ENCODE peak calls at places on chromosomes 4 and X, in eight cellular contexts. A, M, L, B, H, T, U and J are unnamed samples.
A peak's percentile ranks its signal among the peaks of the same experiment; 100 is the strongest.

GRCh38 chr4:54976682-54977081 is 148.7 kb downstream of the KDR start:
- DNase-seq in A (no peak), M (no peak), L (no peak), B (no peak), H (no peak), T (no peak), U (no peak), J (no peak)

GRCh38 chr4:3470244-3471097 is 7.4 kb downstream of the DOK7 start:
- DNase-seq in A (peak; percentile 34), M (no peak), L (peak; percentile 27), B (no peak), H (no peak), T (no peak), U (peak; percentile 32), J (no peak)

GRCh38 chr4:34196375-34196774 is 2047.9 kb downstream of the ARAP2 start:
- DNase-seq in A (peak; percentile 39), M (no peak), L (no peak), B (no peak), H (no peak), T (no peak), U (no peak), J (no peak)

GRCh38 chr4:11603594-11604194 is 175.0 kb upstream of the HS3ST1 start:
- DNase-seq in A (no peak), M (no peak), L (no peak), B (no peak), H (no peak), T (no peak), U (no peak), J (no peak)

GRCh38 chr4:139603576-139604387 is 47.8 kb upstream of the SETD7 start:
- DNase-seq in A (peak; percentile 74), M (no peak), L (no peak), B (peak; percentile 44), H (no peak), T (no peak), U (peak; percentile 23), J (no peak)

GRCh38 chrX:134171661-134172587 is 65.1 kb upstream of the CCDC160 start:
- DNase-seq in A (peak; percentile 22), M (peak; percentile 14), L (peak; percentile 40), B (peak; percentile 0), H (no peak), T (peak; percentile 32), U (no peak), J (no peak)

GRCh38 chrX:78650906-78651437 is 8.2 kb downstream of the RTL3 start:
- DNase-seq in A (peak; percentile 68), M (no peak), L (no peak), B (no peak), H (no peak), T (no peak), U (no peak), J (no peak)

GRCh38 chr4:99317354-99317753 is 3.8 kb downstream of the ADH1B start:
- DNase-seq in A (no peak), M (no peak), L (no peak), B (no peak), H (no peak), T (no peak), U (no peak), J (no peak)

GRCh38 chr4:37802068-37802666 is 24.3 kb upstream of the PGM2 start:
- DNase-seq in A (peak; percentile 58), M (no peak), L (peak; percentile 37), B (peak; percentile 64), H (no peak), T (peak; percentile 44), U (peak; percentile 68), J (no peak)

GRCh38 chr4:144591401-144591800 is 54.6 kb upstream of the HHIP start:
- DNase-seq in A (peak; percentile 90), M (no peak), L (peak; percentile 27), B (no peak), H (no peak), T (peak; percentile 46), U (peak; percentile 61), J (no peak)

GRCh38 chrX:48540015-48540350 is 469 bp downstream of the TBC1D25 start:
- DNase-seq in A (peak; percentile 47), M (peak; percentile 29), L (no peak), B (peak; percentile 54), H (no peak), T (peak; percentile 44), U (peak; percentile 61), J (no peak)

GRCh38 chr4:54585321-54586000 is 72.3 kb upstream of the KIT start:
- DNase-seq in A (peak; percentile 27), M (no peak), L (no peak), B (no peak), H (no peak), T (no peak), U (no peak), J (no peak)

GRCh38 chr4:6701371-6701770 is 7.7 kb downstream of the S100P start:
- DNase-seq in A (no peak), M (no peak), L (no peak), B (no peak), H (no peak), T (no peak), U (no peak), J (no peak)

GRCh38 chr4:132513491-132513890 is 635.6 kb upstream of the PCDH10 start:
- DNase-seq in A (no peak), M (no peak), L (no peak), B (no peak), H (no peak), T (no peak), U (no peak), J (no peak)

GRCh38 chr4:18422685-18423084 is 401.1 kb upstream of the LCORL start:
- DNase-seq in A (no peak), M (no peak), L (no peak), B (no peak), H (no peak), T (no peak), U (no peak), J (no peak)

GRCh38 chr4:2076908-2077534 is 17.9 kb downstream of the NAT8L start:
- DNase-seq in A (no peak), M (no peak), L (no peak), B (no peak), H (no peak), T (no peak), U (no peak), J (peak; percentile 9)

GRCh38 chr4:101711590-101712255 is 78.8 kb upstream of the BANK1 start:
- DNase-seq in A (no peak), M (no peak), L (no peak), B (no peak), H (no peak), T (no peak), U (no peak), J (no peak)

GRCh38 chr4:108959497-108959896 is 196.6 kb upstream of the ETNPPL start:
- DNase-seq in A (peak; percentile 7), M (no peak), L (no peak), B (no peak), H (no peak), T (no peak), U (no peak), J (no peak)

GRCh38 chrX:136755411-136755810 is 25.3 kb downstream of the ARHGEF6 start:
- DNase-seq in A (no peak), M (no peak), L (no peak), B (no peak), H (no peak), T (no peak), U (no peak), J (no peak)

GRCh38 chr4:107589269-107589668 is 130.8 kb downstream of the PAPSS1 start:
- DNase-seq in A (no peak), M (no peak), L (no peak), B (no peak), H (no peak), T (no peak), U (no peak), J (no peak)

DNA sequence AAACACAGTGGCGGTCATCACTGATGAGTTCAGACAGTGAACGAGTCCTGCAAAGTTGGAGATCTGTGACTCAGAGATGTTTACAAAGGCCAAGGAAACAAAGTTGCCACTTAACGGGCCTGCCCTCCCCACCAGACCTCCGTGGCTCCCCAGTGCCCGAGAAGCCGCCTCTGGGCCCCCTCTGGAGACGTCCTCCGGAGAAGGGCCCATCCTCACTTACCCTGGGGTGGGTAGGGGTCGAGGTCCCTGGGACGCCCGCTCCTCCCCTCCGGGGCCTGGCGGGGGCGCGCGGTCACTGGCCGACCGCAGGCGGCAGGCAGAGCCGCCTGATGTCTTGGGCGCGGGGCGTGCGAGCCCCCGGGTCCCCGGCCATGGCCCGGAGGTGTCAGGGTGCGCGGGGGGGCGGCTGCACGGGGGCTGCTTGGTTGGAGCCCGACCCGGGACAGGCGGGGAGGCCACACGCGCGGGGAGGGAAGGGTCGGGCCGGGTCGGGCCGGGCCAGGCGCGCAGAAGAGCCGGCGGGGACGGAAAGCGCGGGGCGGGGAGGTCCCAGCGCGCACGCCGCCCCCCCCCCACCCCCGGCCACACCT is 590 bp downstream of the DHRSX start:
- DNase-seq in A (peak; percentile 50), M (peak; percentile 54), L (peak; percentile 49), B (peak; percentile 33), H (no peak), T (peak; percentile 42), U (peak; percentile 36), J (no peak)
- TF ChIP-seq CTCF in A (peak; percentile 24), M (no peak), L (no peak), B (peak; percentile 19), H (no peak), T (no peak), U (no peak), J (no peak)

DNA sequence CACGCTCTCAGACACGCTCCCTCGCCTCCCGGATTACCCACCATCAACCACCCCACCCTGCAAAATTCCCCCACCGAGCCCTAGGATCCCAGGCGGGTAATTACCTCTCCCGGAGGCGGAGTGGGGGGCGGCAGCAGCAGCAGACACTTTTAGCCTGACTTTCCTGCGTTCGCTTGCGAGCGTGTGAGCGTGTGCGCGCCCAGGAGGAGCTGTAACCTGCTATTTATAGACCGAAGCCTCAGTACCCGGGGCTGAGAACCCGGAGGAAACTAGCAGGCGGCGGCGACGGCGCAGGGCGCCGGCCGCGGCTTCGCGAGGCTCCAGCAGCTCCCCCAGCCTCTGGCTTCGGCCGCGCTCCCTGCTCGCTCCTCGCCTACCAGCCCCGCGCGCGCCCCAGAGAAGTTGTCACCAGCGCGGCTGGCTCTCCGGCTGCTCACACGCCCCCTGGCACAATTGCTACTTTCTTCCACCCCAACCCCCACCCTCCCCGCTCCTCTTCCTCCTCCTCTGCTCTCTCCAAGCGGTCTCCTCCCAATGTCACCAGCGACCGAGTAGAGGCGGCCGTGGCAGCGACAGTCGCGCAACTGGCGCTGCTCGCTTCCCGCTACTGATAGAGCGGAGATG is at the start of gene INPP4B:
- DNase-seq in A (peak; percentile 64), M (peak; percentile 42), L (peak; percentile 65), B (peak; percentile 34), H (no peak), T (peak; percentile 35), U (peak; percentile 41), J (peak; percentile 45)
- H3K27ac ChIP-seq in A (peak within 1 kb of the TSS; percentile 37), M (peak within 1 kb of the TSS; percentile 57), L (peak within 1 kb of the TSS; percentile 73), B (no peak within 1 kb of the TSS), H (peak within 1 kb of the TSS; percentile 84), T (no peak within 1 kb of the TSS), U (peak within 1 kb of the TSS; percentile 57), J (peak within 1 kb of the TSS; percentile 80)

GRCh38 chrX:154986826-154987575 is 35.5 kb downstream of the F8 start:
- DNase-seq in A (peak; percentile 38), M (no peak), L (no peak), B (no peak), H (no peak), T (no peak), U (no peak), J (no peak)
- TF ChIP-seq CTCF in A (no peak), M (peak; percentile 22), L (no peak), B (peak; percentile 15), H (no peak), T (no peak), U (no peak), J (peak; percentile 9)

DNA sequence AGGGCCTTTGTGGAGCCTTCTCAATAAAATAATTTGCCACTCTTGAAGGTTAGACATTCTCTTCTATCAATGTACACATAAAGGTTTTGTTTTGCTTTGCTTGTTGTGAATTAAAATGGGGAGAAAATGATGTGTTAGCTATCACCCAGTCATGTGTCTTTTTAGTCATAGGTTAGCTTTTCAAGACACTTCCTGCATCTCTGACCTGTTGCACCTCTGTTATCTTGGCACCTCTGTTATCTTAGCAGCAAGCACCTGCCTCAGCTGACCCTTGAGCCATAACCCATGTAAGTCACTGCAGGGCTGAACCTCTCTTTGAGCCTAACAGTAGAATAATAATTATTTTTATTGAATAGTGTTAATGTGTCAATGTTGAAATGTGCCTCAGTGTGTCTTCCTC is 1.0 kb downstream of the TMEM144 start:
- DNase-seq in A (no peak), M (no peak), L (no peak), B (no peak), H (no peak), T (no peak), U (peak; percentile 35), J (no peak)
- H3K27ac ChIP-seq in A (peak overlapping the region; percentile 89), M (peak overlapping the region; percentile 78), L (peak overlapping the region; percentile 92), B (no peak overlapping the region), H (peak overlapping the region; percentile 98), T (no peak overlapping the region), U (peak overlapping the region; percentile 84), J (peak overlapping the region; percentile 96)